ENCODE peak calls at places on chromosome 19, in ten cellular contexts. N is NCI-H2081, F is aorta, B is Right ventricle myocardium superior, U is SK-MEL-5, H is natural killer cell, X is HFFc6, K is NCI-H187, M is NCI-H146, L is GM23338. G is an unnamed sample.

GRCh38 chr19:18414504-18415176 is 4.6 kb upstream of the SSBP4 start:
- DNase-seq in X (no peak), U (no peak), H (no peak), B (peak; percentile 60), N (no peak), M (no peak), F (peak; percentile 75), L (peak; percentile 45), K (no peak), G (peak; percentile 36)

GRCh38 chr19:1189419-1189818 is 15.4 kb upstream of the SBNO2 start:
- DNase-seq in H (peak; percentile 71), X (no peak), M (no peak), L (no peak), B (no peak), F (no peak), N (no peak), U (no peak), K (no peak), G (no peak)

GRCh38 chr19:42475366-42475765 is 32.6 kb upstream of the CXCL17 start:
- DNase-seq in B (no peak), L (peak; percentile 70), U (no peak), F (no peak), H (no peak), M (no peak), X (no peak), N (no peak), K (no peak), G (no peak)

GRCh38 chr19:2097330-2098327 is 914 bp downstream of the IZUMO4 start:
- DNase-seq in B (no peak), M (peak; percentile 5), N (no peak), F (no peak), H (no peak), U (no peak), K (peak; percentile 17), X (no peak), L (peak; percentile 48), G (peak; percentile 46)

GRCh38 chr19:44869728-44870470 is 21.2 kb upstream of the TOMM40 start:
- DNase-seq in L (no peak), K (no peak), X (no peak), H (no peak), N (no peak), M (no peak), U (no peak), F (no peak), B (no peak), G (peak; percentile 80)

GRCh38 chr19:38851622-38852230 is 1.9 kb upstream of the HNRNPL start:
- DNase-seq in X (peak; percentile 83), L (peak; percentile 97), M (peak; percentile 94), N (peak; percentile 89), K (peak; percentile 93), H (peak; percentile 88), F (peak; percentile 97), B (peak; percentile 96), U (peak; percentile 89), G (peak; percentile 96)

GRCh38 chr19:45101796-45102195 is 8.8 kb downstream of the PPP1R37 start:
- DNase-seq in X (no peak), K (no peak), M (no peak), B (no peak), L (no peak), U (no peak), N (no peak), H (no peak), F (no peak), G (no peak)

GRCh38 chr19:344625-345319 is at the start of gene MIER2:
- DNase-seq in B (peak; percentile 91), U (peak; percentile 59), M (peak; percentile 58), K (peak; percentile 16), L (peak; percentile 83), F (peak; percentile 94), N (peak; percentile 74), X (peak; percentile 64), H (peak; percentile 97), G (peak; percentile 86)

GRCh38 chr19:3433313-3433712 is 47.0 kb downstream of the SMIM24 start:
- DNase-seq in H (no peak), L (no peak), B (no peak), F (no peak), M (no peak), K (no peak), X (no peak), N (no peak), U (no peak), G (no peak)

GRCh38 chr19:48609571-48610108 is 3.1 kb downstream of the SPACA4 start:
- DNase-seq in X (no peak), F (no peak), B (no peak), L (no peak), K (no peak), N (no peak), U (no peak), H (no peak), M (no peak), G (no peak)

GRCh38 chr19:45439569-45440258 is 16.0 kb upstream of the ERCC1 start:
- DNase-seq in M (peak; percentile 67), U (peak; percentile 60), K (peak; percentile 44), B (peak; percentile 92), N (peak; percentile 67), F (peak; percentile 97), L (peak; percentile 76), H (peak; percentile 92), X (peak; percentile 84), G (peak; percentile 95)

GRCh38 chr19:12953456-12954149 is 3.4 kb downstream of the GADD45GIP1 start:
- DNase-seq in X (no peak), K (no peak), H (no peak), F (no peak), L (no peak), M (no peak), N (no peak), B (no peak), U (no peak), G (no peak)

GRCh38 chr19:5466814-5467291 is 11.6 kb downstream of the ZNRF4 start:
- DNase-seq in K (no peak), L (no peak), U (no peak), H (no peak), B (peak; percentile 68), X (no peak), N (peak; percentile 56), M (no peak), F (no peak), G (peak; percentile 79)

GRCh38 chr19:35381318-35381717 is 10.4 kb downstream of the GPR42 start:
- DNase-seq in H (no peak), F (no peak), K (no peak), U (no peak), L (no peak), M (no peak), X (no peak), N (no peak), B (no peak), G (no peak)

GRCh38 chr19:40610396-40611064 is 9.4 kb downstream of the LTBP4 start:
- DNase-seq in M (no peak), L (peak; percentile 42), K (no peak), F (peak; percentile 85), N (no peak), X (no peak), U (no peak), B (peak; percentile 82), H (no peak), G (peak; percentile 83)

GRCh38 chr19:19039901-19040300 is 6.5 kb downstream of the ARMC6 start:
- DNase-seq in B (no peak), N (no peak), X (no peak), M (no peak), F (no peak), H (peak; percentile 45), U (no peak), L (no peak), K (no peak), G (no peak)

GRCh38 chr19:5564930-5565329 is 2.8 kb downstream of the TINCR start:
- DNase-seq in N (no peak), M (no peak), F (no peak), K (no peak), U (no peak), H (no peak), X (no peak), B (no peak), L (no peak), G (no peak)

GRCh38 chr19:47901370-47901769 is 15.3 kb upstream of the SULT2A1 start:
- DNase-seq in L (no peak), H (no peak), U (no peak), B (no peak), N (no peak), K (no peak), F (no peak), X (no peak), M (no peak), G (no peak)

GRCh38 chr19:44689290-44690130 is 9.4 kb upstream of the CEACAM16 start:
- DNase-seq in F (peak; percentile 92), X (peak; percentile 24), U (peak; percentile 66), K (peak; percentile 8), B (peak; percentile 85), N (peak; percentile 59), M (peak; percentile 79), H (peak; percentile 69), L (peak; percentile 89), G (peak; percentile 78)

GRCh38 chr19:48608798-48609263 is 2.3 kb downstream of the SPACA4 start:
- DNase-seq in L (peak; percentile 82), M (peak; percentile 83), F (no peak), X (no peak), N (peak; percentile 24), B (peak; percentile 54), U (peak; percentile 72), H (no peak), K (no peak), G (peak; percentile 70)

GRCh38 chr19:41860419-41861097 is 503 bp downstream of the RPS19 start:
- DNase-seq in L (no peak), H (no peak), U (no peak), B (peak; percentile 65), M (peak; percentile 54), K (no peak), F (no peak), N (no peak), X (no peak), G (no peak)

GRCh38 chr19:35644206-35644986 is 2.9 kb downstream of the ETV2 start:
- DNase-seq in M (peak; percentile 95), K (peak; percentile 98), X (peak; percentile 89), L (peak; percentile 98), U (peak; percentile 94), N (peak; percentile 92), H (peak; percentile 85), B (peak; percentile 98), F (peak; percentile 98), G (peak; percentile 98)

GRCh38 chr19:13396256-13397080 is 109.8 kb downstream of the CACNA1A start:
- DNase-seq in U (peak; percentile 81), B (peak; percentile 66), H (no peak), N (no peak), K (no peak), F (no peak), X (peak; percentile 50), M (peak; percentile 22), L (peak; percentile 97), G (peak; percentile 67)

GRCh38 chr19:43738780-43739211 is 16.0 kb downstream of the SMG9 start:
- DNase-seq in K (no peak), M (no peak), F (no peak), U (peak; percentile 52), L (no peak), X (no peak), N (no peak), H (no peak), B (no peak), G (no peak)

GRCh38 chr19:2464389-2464788 is 7.6 kb upstream of the LMNB2 start:
- DNase-seq in N (no peak), L (no peak), B (no peak), K (no peak), U (no peak), X (no peak), H (no peak), F (no peak), M (no peak), G (no peak)

GRCh38 chr19:46232468-46232867 is 2.9 kb downstream of the IGFL1 start:
- DNase-seq in L (no peak), K (no peak), F (no peak), U (no peak), X (no peak), N (no peak), H (no peak), B (no peak), M (no peak), G (no peak)

GRCh38 chr19:2575734-2576481 is 100.0 kb downstream of the GADD45B start:
- DNase-seq in H (no peak), N (no peak), X (no peak), M (no peak), F (peak; percentile 96), B (peak; percentile 92), L (no peak), U (no peak), K (no peak), G (peak; percentile 95)

GRCh38 chr19:38545596-38545995 is 72.2 kb downstream of the MAP4K1 start:
- DNase-seq in H (no peak), B (no peak), K (no peak), N (no peak), X (no peak), L (no peak), U (no peak), F (no peak), M (no peak), G (no peak)

G was measured in right cardiac atrium.